ENCODE peak calls at places on chromosomes 16 and 17, in eight cellular contexts. Q, I, Z, F, D, K, N and G are unnamed samples.
A peak's percentile ranks its signal among the peaks of the same experiment; 100 is the strongest.

GRCh38 chr17:17810374-17811248 is 26.2 kb downstream of the SREBF1 start:
- DNase-seq in N (no peak), Q (peak; percentile 20), I (no peak), F (peak; percentile 45), Z (no peak), K (no peak), D (peak; percentile 57), G (peak; percentile 49)

GRCh38 chr17:50093246-50093645 is 1.9 kb upstream of the PDK2 start:
- DNase-seq in Z (no peak), K (no peak), N (no peak), D (no peak), I (no peak), Q (no peak), F (no peak), G (no peak)

GRCh38 chr17:38333635-38334295 is 10.0 kb downstream of the GPR179 start:
- DNase-seq in I (peak; percentile 54), K (no peak), Z (no peak), D (peak; percentile 44), Q (peak; percentile 32), F (no peak), N (peak; percentile 46), G (no peak)

GRCh38 chr16:8867483-8868271 is 1.1 kb downstream of the CARHSP1 start:
- DNase-seq in Q (no peak), Z (no peak), K (no peak), I (no peak), D (no peak), N (peak; percentile 89), F (peak; percentile 59), G (no peak)

GRCh38 chr17:79668344-79669250 is 57.7 kb upstream of the RBFOX3 start:
- DNase-seq in N (no peak), Z (peak; percentile 43), D (no peak), I (no peak), F (no peak), K (no peak), Q (no peak), G (no peak)

GRCh38 chr17:56908061-56908542 is 5.7 kb downstream of the TRIM25 start:
- DNase-seq in Q (no peak), Z (no peak), K (no peak), F (peak; percentile 55), D (peak; percentile 53), N (peak; percentile 61), I (no peak), G (no peak)

GRCh38 chr17:83203472-83204221 is 124.2 kb downstream of the METRNL start:
- DNase-seq in F (peak; percentile 15), D (no peak), Z (no peak), N (peak; percentile 18), K (no peak), Q (no peak), I (no peak), G (peak; percentile 68)

GRCh38 chr17:38590988-38591758 is 14.6 kb downstream of the SRCIN1 start:
- DNase-seq in K (no peak), N (no peak), I (no peak), F (no peak), Q (no peak), D (no peak), Z (no peak), G (no peak)

GRCh38 chr16:17469011-17469741 is 1.6 kb downstream of the XYLT1 start:
- DNase-seq in F (no peak), Q (peak; percentile 28), D (no peak), I (no peak), N (peak; percentile 42), K (no peak), Z (no peak), G (peak; percentile 85)

GRCh38 chr17:27878776-27879562 is 14.2 kb downstream of the LYRM9 start:
- DNase-seq in D (no peak), Q (peak; percentile 9), I (no peak), N (no peak), Z (no peak), F (no peak), K (no peak), G (no peak)

GRCh38 chr16:3444032-3444388 is 530 bp downstream of the NAA60 start:
- DNase-seq in F (no peak), N (peak; percentile 64), K (peak; percentile 39), I (no peak), Q (peak; percentile 81), Z (no peak), D (peak; percentile 64), G (peak; percentile 85)

GRCh38 chr17:56034120-56034757 is 119.0 kb upstream of the ANKFN1 start:
- DNase-seq in F (no peak), K (no peak), I (no peak), N (no peak), D (no peak), Q (no peak), Z (no peak), G (peak; percentile 9)

GRCh38 chr17:58534331-58534730 is 19.9 kb upstream of the MTMR4 start:
- DNase-seq in I (no peak), D (no peak), F (no peak), Q (no peak), N (no peak), K (no peak), Z (no peak), G (no peak)
- H3K4me3 ChIP-seq in I (no peak overlapping the region), D (no peak overlapping the region), F (no peak overlapping the region), Q (no peak overlapping the region), N (no peak overlapping the region), K (no peak overlapping the region), Z (no peak overlapping the region), G (no peak overlapping the region)

GRCh38 chr17:78601577-78602190 is 24.5 kb upstream of the DNAH17 start:
- DNase-seq in K (no peak), Q (no peak), D (peak; percentile 52), N (no peak), I (no peak), Z (no peak), F (no peak), G (no peak)
- TF ChIP-seq CTCF in K (no peak), Q (no peak), D (no peak), N (no peak), I (no peak), Z (no peak), F (no peak), G (no peak)

GRCh38 chr17:78238823-78239488 is 7.5 kb downstream of the TMEM235 start:
- DNase-seq in K (no peak), Z (no peak), D (no peak), N (no peak), I (no peak), F (no peak), Q (no peak), G (no peak)
- H3K4me3 ChIP-seq in K (no peak overlapping the region), Z (no peak overlapping the region), D (no peak overlapping the region), N (no peak overlapping the region), I (no peak overlapping the region), F (no peak overlapping the region), Q (no peak overlapping the region), G (no peak overlapping the region)

DNA sequence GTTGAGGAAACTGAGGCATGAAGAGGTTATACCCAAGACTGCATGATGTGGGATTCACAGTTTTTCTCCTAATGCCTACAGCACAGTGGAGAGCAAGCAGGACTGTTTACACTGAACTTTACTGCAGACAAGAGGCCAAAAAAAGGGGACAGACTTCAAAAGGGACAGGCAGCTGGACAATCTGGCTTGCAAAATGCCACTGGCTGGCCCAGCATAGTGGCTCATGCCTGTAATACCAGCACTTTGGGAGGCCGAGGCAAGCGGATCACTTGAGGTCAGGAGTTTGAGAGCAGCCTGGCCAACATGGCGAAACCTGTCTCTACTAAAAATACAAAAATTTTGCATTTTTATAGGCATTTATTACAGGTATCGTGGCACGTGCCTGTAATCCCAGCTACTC is 2.0 kb upstream of the MGAT5B start:
- DNase-seq in Q (no peak), F (no peak), I (no peak), D (no peak), Z (no peak), N (no peak), K (no peak), G (no peak)
- TF ChIP-seq CTCF in Q (no peak), F (no peak), I (no peak), D (no peak), Z (no peak), N (no peak), K (no peak), G (no peak)

DNA sequence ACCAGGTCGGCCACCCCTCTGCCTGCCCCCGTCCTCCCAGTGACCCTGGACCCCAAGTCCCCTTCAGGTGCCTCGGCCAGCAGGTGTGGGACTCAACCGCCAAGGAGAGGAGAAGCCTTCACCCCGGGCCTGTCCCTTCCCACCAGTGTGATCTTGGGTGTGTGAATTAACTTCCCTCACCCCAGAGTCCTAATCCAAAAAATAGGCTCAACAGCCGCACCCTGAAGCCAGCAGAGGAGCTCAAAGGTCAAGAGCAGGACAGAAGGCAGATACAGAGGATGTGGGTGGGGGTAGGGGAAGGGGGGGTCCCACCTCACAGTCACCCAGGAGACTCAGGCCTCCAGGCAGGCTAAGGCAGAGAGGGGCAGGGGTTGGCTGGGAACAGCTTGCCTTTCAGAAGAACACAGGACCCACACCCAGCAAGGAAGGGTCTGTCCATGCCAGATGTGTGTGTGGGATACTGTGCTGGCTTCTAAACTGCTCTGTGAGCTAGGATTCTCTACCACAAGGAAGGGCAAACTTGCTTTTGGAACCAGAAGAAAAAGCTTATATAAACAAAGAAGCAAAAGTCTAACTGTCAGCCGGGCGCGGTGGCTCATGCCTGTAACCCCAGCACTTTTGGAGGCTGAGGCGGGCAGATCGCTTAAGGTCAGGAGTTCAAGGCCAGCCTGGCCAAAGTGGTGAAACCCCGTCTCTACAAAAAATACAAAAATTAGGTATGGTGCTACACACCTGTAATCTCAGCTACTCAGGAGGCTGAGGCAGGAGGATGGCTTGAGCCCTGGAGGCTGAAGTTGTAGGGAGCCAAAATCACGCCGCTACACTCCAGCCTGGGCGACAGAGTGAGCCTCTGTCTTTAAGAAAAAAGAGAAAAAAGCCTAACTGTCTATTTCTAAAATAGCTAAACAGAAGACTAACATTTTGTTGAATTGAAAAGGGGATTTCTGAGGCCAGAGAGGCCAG is 4.6 kb downstream of the PIEZO1 start:
- DNase-seq in Q (no peak), I (no peak), D (no peak), Z (no peak), N (no peak), K (no peak), F (no peak), G (no peak)
- H3K4me3 ChIP-seq in Q (no peak overlapping the region), I (no peak overlapping the region), D (no peak overlapping the region), Z (peak overlapping the region; percentile 39), N (no peak overlapping the region), K (no peak overlapping the region), F (no peak overlapping the region), G (no peak overlapping the region)